ENCODE peak calls at places on chromosomes 6 and 20, in four cellular contexts. T is IMR-90, P is H9, N is H1. G is an unnamed sample.

GRCh38 chr6:291697-292505 is at the start of gene DUSP22:
- DNase-seq in T (peak), P (peak), N (peak), G (peak)

GRCh38 chr6:95545226-95545625 is 32.1 kb upstream of the MANEA start:
- DNase-seq in T (no peak), P (no peak), N (no peak), G (peak)

GRCh38 chr6:436308-437041 is 44.9 kb downstream of the IRF4 start:
- DNase-seq in T (peak), P (no peak), N (no peak), G (no peak)

GRCh38 chr20:36540551-36541211 is 638 bp upstream of the MYL9 start:
- DNase-seq in T (no peak), P (peak), N (no peak), G (peak)

GRCh38 chr6:2127484-2127911 is 117.9 kb downstream of the GMDS start:
- DNase-seq in T (no peak), P (no peak), N (no peak), G (no peak)

GRCh38 chr6:2770171-2770570 is 5.0 kb downstream of the WRNIP1 start:
- DNase-seq in T (no peak), P (no peak), N (no peak), G (no peak)

GRCh38 chr6:117496383-117496990 is 14.0 kb downstream of the DCBLD1 start:
- DNase-seq in T (peak), P (no peak), N (no peak), G (no peak)

GRCh38 chr6:170205534-170206316 is 85.2 kb downstream of the DLL1 start:
- DNase-seq in T (no peak), P (peak), N (no peak), G (no peak)

GRCh38 chr6:101613556-101613955 is 220.0 kb downstream of the GRIK2 start:
- DNase-seq in T (no peak), P (no peak), N (no peak), G (no peak)

GRCh38 chr20:59848182-59848581 is 85.3 kb downstream of the SYCP2 start:
- DNase-seq in T (no peak), P (no peak), N (no peak), G (no peak)

GRCh38 chr6:81938014-81938761 is 185.7 kb upstream of the TENT5A start:
- DNase-seq in T (peak), P (no peak), N (no peak), G (peak)

GRCh38 chr6:167898673-167899311 is 72.1 kb downstream of the AFDN start:
- DNase-seq in T (peak), P (no peak), N (no peak), G (peak)

GRCh38 chr6:149834513-149835481 is 29.4 kb downstream of the LRP11 start:
- DNase-seq in T (peak), P (peak), N (peak), G (peak)

GRCh38 chr6:149833651-149834050 is 30.5 kb downstream of the LRP11 start:
- DNase-seq in T (no peak), P (no peak), N (no peak), G (no peak)

GRCh38 chr6:149831380-149831820 is 32.8 kb downstream of the LRP11 start:
- DNase-seq in T (no peak), P (no peak), N (no peak), G (no peak)

DNA sequence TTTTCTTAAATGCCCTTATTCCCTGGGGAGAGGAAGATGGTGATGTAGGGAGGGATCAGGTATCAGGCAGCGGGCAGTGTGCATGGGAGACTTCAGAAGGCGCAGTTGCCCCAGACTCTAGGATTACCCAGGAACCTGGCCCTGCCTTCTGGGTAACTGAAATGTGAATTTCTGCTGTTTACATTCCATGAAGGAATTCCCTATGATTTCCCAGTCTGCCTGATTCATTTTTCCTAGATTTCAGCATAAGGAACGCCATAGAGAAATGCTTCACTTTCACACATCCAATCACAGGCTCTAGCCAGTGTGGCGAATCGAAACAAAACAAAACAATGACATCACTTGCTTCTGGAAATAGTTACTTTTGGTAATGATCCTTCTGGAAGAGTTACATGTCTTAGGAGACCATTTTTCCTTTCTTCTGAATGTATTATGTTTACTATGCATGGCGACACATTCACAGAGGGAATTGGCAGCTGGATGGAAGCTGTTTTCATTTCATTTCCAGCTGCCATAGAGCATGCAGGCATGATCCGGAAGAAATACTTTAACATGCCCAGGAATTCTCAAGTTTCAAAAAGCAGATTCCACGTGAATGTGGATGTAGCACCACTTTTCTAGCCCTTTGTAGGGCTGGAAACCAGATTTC is 33.3 kb downstream of the LRP11 start:
- DNase-seq in T (peak), P (no peak), N (no peak), G (no peak)
- H3K56ac ChIP-seq in T (no peak), P (no peak), N (no peak), G (no peak)

GRCh38 chr6:43434943-43435342 is 7.6 kb downstream of the ABCC10 start:
- DNase-seq in T (no peak), P (no peak), N (no peak), G (no peak)

GRCh38 chr6:43434441-43434840 is 7.1 kb downstream of the ABCC10 start:
- DNase-seq in T (no peak), P (no peak), N (no peak), G (no peak)

GRCh38 chr6:43435682-43436437 is 8.5 kb downstream of the ABCC10 start:
- DNase-seq in T (no peak), P (no peak), N (no peak), G (no peak)

GRCh38 chr6:43437700-43438099 is 10.4 kb downstream of the ABCC10 start:
- DNase-seq in T (no peak), P (no peak), N (no peak), G (no peak)

DNA sequence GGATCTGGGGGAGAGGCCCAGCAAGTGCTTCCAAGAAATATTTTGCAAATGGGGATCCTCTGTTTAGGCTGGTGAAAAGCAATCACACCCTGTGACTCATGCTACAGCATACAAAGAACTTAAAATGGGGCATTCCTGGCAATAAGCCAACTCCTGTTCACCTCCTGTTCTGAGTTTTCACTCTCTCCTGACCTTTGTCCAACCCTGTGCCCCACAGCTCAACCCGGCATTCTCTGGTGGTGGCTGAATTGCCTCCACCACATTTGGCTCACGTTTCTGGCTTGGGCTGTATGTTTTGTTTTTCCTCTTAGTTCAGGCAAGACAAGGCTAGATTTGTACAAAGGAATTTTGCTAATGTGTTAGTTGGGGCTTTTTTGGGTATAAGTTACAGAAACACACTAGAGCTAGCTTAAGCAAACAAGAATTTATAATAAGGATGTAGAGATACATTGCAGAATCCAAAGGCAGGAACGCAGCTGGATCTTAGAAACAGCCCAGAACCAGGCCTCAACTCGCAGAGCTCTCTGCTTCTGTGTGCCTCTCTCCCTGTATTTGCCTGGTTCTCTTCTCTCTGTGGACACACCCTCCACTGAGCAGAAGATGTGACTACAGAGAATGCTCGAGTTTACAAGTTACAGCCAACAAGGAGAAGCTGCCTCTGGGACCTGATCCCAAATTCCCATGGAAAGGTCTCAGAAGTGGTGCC is 9.4 kb downstream of the ABCC10 start:
- DNase-seq in T (peak), P (no peak), N (no peak), G (peak)
- H3K4me2 ChIP-seq in T (no peak), P (no peak), N (no peak), G (no peak)

GRCh38 chr20:43537921-43538854 is 20.6 kb upstream of the SGK2 start:
- DNase-seq in T (peak), P (peak), N (peak), G (peak)
- H4K5ac ChIP-seq in T (no peak), P (no peak), N (no peak), G (no peak)

GRCh38 chr20:29874476-29875202 is 1382.8 kb upstream of the DEFB115 start:
- DNase-seq in T (no peak), P (no peak), N (no peak), G (no peak)

GRCh38 chr20:29873946-29874345 is 1383.5 kb upstream of the DEFB115 start:
- DNase-seq in T (peak), P (peak), N (peak), G (peak)

GRCh38 chr20:29878281-29878741 is 1379.2 kb upstream of the DEFB115 start:
- DNase-seq in T (no peak), P (no peak), N (no peak), G (no peak)

GRCh38 chr20:29876911-29877285 is 1380.6 kb upstream of the DEFB115 start:
- DNase-seq in T (no peak), P (no peak), N (no peak), G (no peak)

DNA sequence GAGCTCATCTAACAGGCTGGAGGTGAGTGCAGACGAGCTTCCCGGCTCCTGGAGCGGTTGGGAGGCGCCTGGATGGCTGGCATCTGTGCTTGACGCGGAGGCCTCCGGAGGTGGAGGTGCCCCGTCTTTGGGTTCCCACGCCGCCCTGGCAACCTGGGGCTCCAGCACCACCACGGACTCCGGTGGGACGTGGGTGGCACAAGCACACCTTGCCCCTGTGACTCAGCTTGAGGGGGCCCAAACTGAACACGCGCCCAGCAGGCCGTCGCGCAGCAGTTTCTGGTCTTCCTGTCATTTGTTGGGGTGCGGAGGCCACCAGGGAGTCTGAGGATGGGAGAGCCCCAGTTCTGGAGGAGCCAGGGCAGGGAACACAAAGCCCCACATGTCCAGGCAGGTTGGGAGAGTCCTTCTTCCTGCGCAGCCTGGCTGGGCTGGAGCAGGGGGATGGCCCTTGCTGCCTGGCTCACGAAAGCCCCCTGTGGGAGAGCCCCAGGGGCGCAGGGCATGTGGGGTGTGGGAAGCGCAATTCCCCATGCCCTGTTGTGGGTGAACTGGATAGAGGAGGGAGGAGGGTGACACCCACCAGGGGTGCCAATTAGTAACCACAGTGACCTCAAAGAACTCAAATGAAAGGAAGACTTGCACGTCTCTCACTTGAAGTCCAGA is 1378.6 kb upstream of the DEFB115 start:
- DNase-seq in T (no peak), P (no peak), N (no peak), G (no peak)
- H3K56ac ChIP-seq in T (no peak), P (no peak), N (no peak), G (no peak)

G was measured in mesendoderm.